ENCODE peak calls at places on chromosome 15, in five cellular contexts. K, J, M, G and L are unnamed samples.

GRCh38 chr15:71476823-71477222 is 333.5 kb upstream of the NR2E3 start:
- DNase-seq in K (no peak), G (no peak), M (no peak), J (no peak), L (no peak)

GRCh38 chr15:99732268-99732641 is 982 bp downstream of the LYSMD4 start:
- DNase-seq in J (no peak), G (no peak), K (no peak), M (peak), L (no peak)

GRCh38 chr15:60441323-60441722 is 37.6 kb downstream of the ICE2 start:
- DNase-seq in G (no peak), J (no peak), M (no peak), K (no peak), L (no peak)

GRCh38 chr15:67812232-67812631 is 13.1 kb upstream of the SKOR1 start:
- DNase-seq in K (no peak), G (peak), M (no peak), J (no peak), L (no peak)

GRCh38 chr15:86553116-86553515 is 473.4 kb downstream of the AGBL1 start:
- DNase-seq in G (no peak), J (no peak), K (no peak), M (no peak), L (no peak)

GRCh38 chr15:93929375-93930094 is 301.8 kb upstream of the MCTP2 start:
- DNase-seq in M (peak), K (no peak), J (peak), G (peak), L (no peak)

GRCh38 chr15:91548588-91548987 is 304.9 kb upstream of the SLCO3A1 start:
- DNase-seq in M (no peak), K (no peak), J (no peak), G (no peak), L (no peak)

GRCh38 chr15:51750942-51751686 is at the start of gene TMOD2:
- DNase-seq in G (peak), K (no peak), M (peak), J (peak), L (peak)

GRCh38 chr15:61474796-61475195 is 245.7 kb upstream of the RORA start:
- DNase-seq in G (no peak), M (peak), K (no peak), J (no peak), L (no peak)

GRCh38 chr15:73940061-73940981 is 14.1 kb downstream of the LOXL1 start:
- DNase-seq in K (no peak), J (no peak), G (no peak), M (peak), L (no peak)

GRCh38 chr15:83066034-83066760 is 855 bp downstream of the BTBD1 start:
- DNase-seq in M (peak), J (peak), K (no peak), G (no peak), L (no peak)